ENCODE peak calls at places on chromosomes 16 and 17, in five cellular contexts. One of them, this sample, is unnamed.
A peak's percentile ranks its signal among the peaks of the same experiment; 100 is the strongest.

GRCh38 chr17:81508639-81509047 is 4.0 kb downstream of the ACTG1 start:
- DNase-seq in OCI-LY7: peak; percentile 30
- DNase-seq in ovary: no peak
- DNase-seq in heart right ventricle: no peak
- DNase-seq in SJSA1: peak; percentile 63
- DNase-seq in this sample: peak; percentile 23

GRCh38 chr17:48543854-48544355 is 1.0 kb downstream of the HOXB2 start:
- DNase-seq in heart right ventricle: peak; percentile 20
- DNase-seq in SJSA1: peak; percentile 69
- DNase-seq in OCI-LY7: no peak
- DNase-seq in ovary: no peak
- DNase-seq in this sample: peak; percentile 22

GRCh38 chr16:58280146-58280845 is 14.5 kb downstream of the PRSS54 start:
- DNase-seq in SJSA1: no peak
- DNase-seq in OCI-LY7: no peak
- DNase-seq in heart right ventricle: no peak
- DNase-seq in ovary: no peak
- DNase-seq in this sample: no peak

GRCh38 chr17:67211742-67212141 is 33.3 kb downstream of the HELZ start:
- DNase-seq in SJSA1: no peak
- DNase-seq in OCI-LY7: no peak
- DNase-seq in ovary: no peak
- DNase-seq in heart right ventricle: no peak
- DNase-seq in this sample: no peak

GRCh38 chr17:38444151-38444550 is 15.9 kb downstream of the ARHGAP23 start:
- DNase-seq in heart right ventricle: peak; percentile 75
- DNase-seq in OCI-LY7: peak; percentile 74
- DNase-seq in SJSA1: peak; percentile 54
- DNase-seq in ovary: peak; percentile 76
- DNase-seq in this sample: peak; percentile 41

GRCh38 chr17:50149425-50150353 is 788 bp downstream of the PPP1R9B start:
- DNase-seq in SJSA1: peak; percentile 68
- DNase-seq in ovary: peak; percentile 50
- DNase-seq in heart right ventricle: no peak
- DNase-seq in OCI-LY7: peak; percentile 86
- DNase-seq in this sample: peak; percentile 66

GRCh38 chr16:89749637-89750036 is 28.3 kb downstream of the ZNF276 start:
- DNase-seq in ovary: no peak
- DNase-seq in OCI-LY7: no peak
- DNase-seq in SJSA1: no peak
- DNase-seq in heart right ventricle: peak; percentile 26
- DNase-seq in this sample: no peak

GRCh38 chr17:35298639-35299038 is 55.8 kb downstream of the SLFN5 start:
- DNase-seq in OCI-LY7: no peak
- DNase-seq in heart right ventricle: no peak
- DNase-seq in SJSA1: no peak
- DNase-seq in ovary: no peak
- DNase-seq in this sample: no peak

DNA sequence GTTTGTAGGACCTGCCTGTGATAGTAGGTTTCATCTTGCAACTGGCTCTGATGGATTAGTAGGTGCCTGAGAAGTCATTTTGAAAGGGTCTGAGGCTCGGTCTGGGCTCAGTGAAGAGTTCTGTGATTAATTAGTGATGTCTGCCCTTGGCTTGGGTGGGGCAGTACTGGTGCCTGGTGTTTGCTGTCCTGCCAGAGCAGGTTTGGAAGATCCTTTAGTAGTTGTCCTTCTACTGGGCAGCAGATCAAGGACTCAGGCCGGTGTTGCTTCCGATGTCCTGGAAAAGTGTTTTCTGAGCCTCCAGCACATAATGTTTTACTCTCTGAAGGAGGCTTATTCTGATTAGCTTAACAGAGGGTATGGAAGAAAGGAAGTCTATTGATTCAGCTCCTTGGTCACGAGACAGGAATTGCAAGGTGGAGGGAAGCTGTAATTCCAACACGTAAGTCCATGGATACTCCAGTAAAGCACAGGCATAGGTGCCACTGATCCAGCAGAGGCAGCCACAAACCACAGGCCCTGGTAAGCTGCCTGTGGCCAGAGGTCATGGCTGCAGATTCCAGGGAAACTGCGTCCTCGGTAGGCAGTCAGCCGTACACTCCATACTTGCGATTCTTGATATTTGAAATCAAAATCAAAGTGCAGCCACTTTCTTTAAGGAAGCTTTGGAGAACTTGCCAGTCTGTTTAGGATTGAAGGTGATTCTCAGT is 18.7 kb downstream of the HLF start:
- DNase-seq in heart right ventricle: no peak
- DNase-seq in OCI-LY7: no peak
- DNase-seq in ovary: no peak
- DNase-seq in SJSA1: no peak
- DNase-seq in this sample: no peak
- H3K27ac ChIP-seq in heart right ventricle: peak overlapping the region; percentile 54
- H3K27ac ChIP-seq in OCI-LY7: no peak overlapping the region
- H3K27ac ChIP-seq in ovary: peak overlapping the region; percentile 51
- H3K27ac ChIP-seq in SJSA1: no peak overlapping the region
- H3K27ac ChIP-seq in this sample: no peak overlapping the region

GRCh38 chr17:78108726-78109488 is 19.6 kb downstream of the TMC6 start:
- DNase-seq in ovary: no peak
- DNase-seq in SJSA1: peak; percentile 41
- DNase-seq in OCI-LY7: no peak
- DNase-seq in heart right ventricle: no peak
- DNase-seq in this sample: no peak
- H3K4me1 ChIP-seq in ovary: no peaks in the 10 kb centered on the region
- H3K4me1 ChIP-seq in SJSA1: peaks cover 42% of the 10 kb centered on the region
- H3K4me1 ChIP-seq in OCI-LY7: no peaks in the 10 kb centered on the region
- H3K4me1 ChIP-seq in heart right ventricle: peaks cover 37% of the 10 kb centered on the region
- H3K4me1 ChIP-seq in this sample: peaks cover 20% of the 10 kb centered on the region

GRCh38 chr17:44004077-44004760 is at the start of gene NAGS:
- DNase-seq in OCI-LY7: no peak
- DNase-seq in SJSA1: no peak
- DNase-seq in ovary: peak; percentile 24
- DNase-seq in heart right ventricle: no peak
- DNase-seq in this sample: no peak
- H3K27ac ChIP-seq in OCI-LY7: no peak within 1 kb of the TSS
- H3K27ac ChIP-seq in SJSA1: no peak within 1 kb of the TSS
- H3K27ac ChIP-seq in ovary: no peak within 1 kb of the TSS
- H3K27ac ChIP-seq in heart right ventricle: no peak within 1 kb of the TSS
- H3K27ac ChIP-seq in this sample: no peak within 1 kb of the TSS

DNA sequence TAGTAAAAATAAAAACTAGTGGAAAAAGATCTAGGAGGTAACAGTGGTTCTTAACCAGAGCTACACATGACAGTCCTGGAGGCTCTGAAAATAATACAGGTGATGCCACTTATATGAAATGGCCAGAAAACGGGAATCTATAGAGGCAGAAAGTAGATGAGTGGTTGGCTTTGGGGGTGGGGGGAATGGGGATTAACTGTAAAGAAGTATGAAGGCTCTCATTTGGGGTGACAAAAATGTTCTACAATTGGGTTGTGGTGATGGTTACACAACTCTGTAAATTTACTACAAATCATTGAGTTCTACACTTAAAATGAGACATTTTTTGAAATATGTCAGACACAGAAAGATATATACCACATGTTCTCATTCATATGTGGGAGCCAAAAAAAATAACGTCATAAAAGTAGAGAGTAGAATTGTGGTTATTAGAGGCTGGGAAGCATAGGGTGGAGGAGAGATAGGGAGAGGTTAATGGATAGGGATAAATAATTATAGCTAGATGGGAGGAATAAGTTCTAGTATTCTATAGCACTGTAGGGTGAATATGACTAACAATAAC is 25.7 kb downstream of the ARHGAP17 start:
- DNase-seq in SJSA1: no peak
- DNase-seq in ovary: no peak
- DNase-seq in OCI-LY7: no peak
- DNase-seq in heart right ventricle: no peak
- DNase-seq in this sample: no peak
- H3K4me1 ChIP-seq in SJSA1: peaks cover 90% of the 10 kb centered on the region
- H3K4me1 ChIP-seq in ovary: peaks cover 23% of the 10 kb centered on the region
- H3K4me1 ChIP-seq in OCI-LY7: peaks cover 49% of the 10 kb centered on the region
- H3K4me1 ChIP-seq in heart right ventricle: peaks cover 99% of the 10 kb centered on the region
- H3K4me1 ChIP-seq in this sample: peaks cover 42% of the 10 kb centered on the region

GRCh38 chr17:76721463-76721862 is 4.9 kb downstream of the JMJD6 start:
- DNase-seq in SJSA1: no peak
- DNase-seq in OCI-LY7: no peak
- DNase-seq in heart right ventricle: no peak
- DNase-seq in ovary: no peak
- DNase-seq in this sample: no peak
- H3K27ac ChIP-seq in SJSA1: no peak overlapping the region
- H3K27ac ChIP-seq in OCI-LY7: no peak overlapping the region
- H3K27ac ChIP-seq in heart right ventricle: no peak overlapping the region
- H3K27ac ChIP-seq in ovary: no peak overlapping the region
- H3K27ac ChIP-seq in this sample: no peak overlapping the region

This sample was measured in CD4-positive, alpha-beta memory T cell.